ENCODE peak calls at places on chromosomes 4 and X, in nine cellular contexts. M, N, X, G, A, L, R, S and F are unnamed samples.

GRCh38 chr4:173651651-173652282 is 121.7 kb upstream of the HAND2 start:
- DNase-seq in A (no peak), M (no peak), S (no peak), R (no peak), L (no peak), X (no peak), N (no peak), G (no peak), F (no peak)

GRCh38 chrX:85112270-85112669 is 108.6 kb downstream of the APOOL start:
- DNase-seq in R (no peak), M (no peak), A (no peak), L (no peak), X (no peak), G (no peak), N (no peak), S (no peak), F (no peak)

GRCh38 chr4:8108991-8109390 is 49.6 kb downstream of the ABLIM2 start:
- DNase-seq in L (peak; percentile 18), M (no peak), R (no peak), G (no peak), X (no peak), A (no peak), N (no peak), S (no peak), F (no peak)

GRCh38 chr4:82560853-82561744 is 689 bp downstream of the TMEM150C start:
- DNase-seq in L (peak; percentile 2), M (no peak), A (no peak), S (no peak), G (no peak), X (no peak), N (peak; percentile 42), R (no peak), F (no peak)

GRCh38 chr4:87758278-87758677 is 41.1 kb upstream of the IBSP start:
- DNase-seq in S (no peak), X (no peak), M (no peak), N (no peak), R (no peak), A (no peak), G (no peak), L (no peak), F (no peak)

GRCh38 chr4:1523033-1523432 is 116.8 kb upstream of the NKX1-1 start:
- DNase-seq in L (no peak), S (no peak), R (no peak), G (no peak), N (no peak), X (no peak), A (no peak), M (no peak), F (no peak)

GRCh38 chrX:153494541-153495361 is at the start of gene BGN:
- DNase-seq in S (peak; percentile 69), R (no peak), G (peak; percentile 44), A (no peak), M (no peak), X (no peak), N (peak; percentile 60), L (peak; percentile 10), F (no peak)

GRCh38 chr4:73606465-73606974 is 13.7 kb downstream of the RASSF6 start:
- DNase-seq in S (no peak), A (peak; percentile 64), M (no peak), N (no peak), R (peak; percentile 26), X (no peak), L (peak; percentile 6), G (no peak), F (no peak)

GRCh38 chr4:146585761-146586333 is 52.8 kb upstream of the POU4F2 start:
- DNase-seq in R (peak; percentile 15), G (peak; percentile 46), L (peak; percentile 2), X (no peak), N (no peak), M (no peak), A (no peak), S (no peak), F (no peak)

GRCh38 chr4:24594887-24595286 is 10.5 kb upstream of the DHX15 start:
- DNase-seq in R (peak; percentile 19), S (no peak), G (peak; percentile 74), M (no peak), A (peak; percentile 93), N (no peak), X (no peak), L (no peak), F (no peak)

GRCh38 chrX:19285857-19286256 is 57.9 kb upstream of the PDHA1 start:
- DNase-seq in N (no peak), L (no peak), S (no peak), X (no peak), G (no peak), A (no peak), R (no peak), M (no peak), F (no peak)

GRCh38 chrX:19291086-19291485 is 52.6 kb upstream of the PDHA1 start:
- DNase-seq in X (no peak), M (no peak), L (no peak), G (no peak), R (no peak), S (no peak), A (no peak), N (no peak), F (no peak)
- H3K27me3 ChIP-seq in X (peaks cover 5% of the 10 kb centered on the region), M (no peaks in the 10 kb centered on the region), L (no peaks in the 10 kb centered on the region), G (no peaks in the 10 kb centered on the region), R (peaks cover 1% of the 10 kb centered on the region), S (no peaks in the 10 kb centered on the region), A (peaks cover 34% of the 10 kb centered on the region), N (no peaks in the 10 kb centered on the region), F (no peaks in the 10 kb centered on the region)

GRCh38 chr4:110633358-110634319 is 10.8 kb upstream of the PITX2 start:
- DNase-seq in N (no peak), M (no peak), R (no peak), A (no peak), X (no peak), L (no peak), S (peak; percentile 55), G (no peak), F (no peak)

GRCh38 chr4:110636231-110636676 is 13.4 kb upstream of the PITX2 start:
- DNase-seq in S (peak; percentile 73), N (no peak), R (no peak), L (no peak), G (no peak), M (no peak), A (no peak), X (no peak), F (no peak)

GRCh38 chr4:110632506-110633357 is 9.9 kb upstream of the PITX2 start:
- DNase-seq in L (no peak), N (no peak), R (no peak), S (peak; percentile 59), X (no peak), A (no peak), M (no peak), G (no peak), F (no peak)

GRCh38 chr4:110635155-110635479 is 12.2 kb upstream of the PITX2 start:
- DNase-seq in S (no peak), N (no peak), G (no peak), X (no peak), R (no peak), M (no peak), L (no peak), A (no peak), F (no peak)

DNA sequence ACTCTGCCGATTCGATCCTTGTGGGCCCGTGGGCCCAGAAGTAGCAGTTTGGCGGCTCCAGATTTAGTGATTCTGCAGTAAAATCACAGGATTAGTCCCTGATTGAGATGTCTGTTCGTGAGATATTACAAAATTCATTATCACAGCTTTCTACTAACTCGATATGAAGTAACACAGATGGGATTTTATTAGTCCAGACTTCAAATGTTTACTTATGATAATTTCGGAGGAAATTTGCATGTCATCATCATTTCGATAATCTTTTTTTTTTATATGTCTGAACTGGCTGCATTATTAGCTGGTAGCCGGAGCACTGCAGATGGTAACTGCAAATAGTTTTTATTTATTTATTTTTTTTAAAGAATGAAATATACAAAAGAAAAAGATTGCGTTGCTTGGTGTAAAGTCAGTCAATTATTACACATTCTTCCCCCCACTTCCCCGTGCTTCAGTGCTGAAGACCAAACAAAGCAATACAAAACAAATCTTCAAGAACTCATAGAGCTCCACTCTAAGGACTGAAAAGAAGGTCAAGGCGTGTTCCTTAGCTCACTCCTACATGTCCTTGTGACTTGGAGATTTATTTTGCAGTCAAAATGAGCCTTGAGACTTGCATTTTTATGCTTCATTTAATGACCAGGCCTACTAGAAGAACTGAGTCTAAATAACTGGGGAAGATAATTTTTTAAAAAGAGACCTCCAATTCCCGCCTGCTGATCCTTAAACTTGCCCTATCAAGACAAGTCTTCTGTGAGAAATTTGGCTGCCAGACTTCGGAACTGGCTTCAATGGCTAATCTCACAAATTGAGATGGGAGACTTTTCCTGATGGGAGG is 11.7 kb upstream of the PITX2 start:
- DNase-seq in G (no peak), S (no peak), A (no peak), X (no peak), N (no peak), M (no peak), L (no peak), R (no peak), F (no peak)
- H3K27me3 ChIP-seq in G (peaks cover 82% of the 10 kb centered on the region), S (peaks cover 99% of the 10 kb centered on the region), A (peaks cover 79% of the 10 kb centered on the region), X (peaks cover 11% of the 10 kb centered on the region), N (no peaks in the 10 kb centered on the region), M (peaks cover 23% of the 10 kb centered on the region), L (no peaks in the 10 kb centered on the region), R (peaks cover 75% of the 10 kb centered on the region), F (peaks cover 27% of the 10 kb centered on the region)

GRCh38 chr4:92304636-92305035 is 870 bp downstream of the GRID2 start:
- DNase-seq in S (peak; percentile 43), L (no peak), R (no peak), A (no peak), M (no peak), N (no peak), G (no peak), X (no peak), F (no peak)
- H3K27me3 ChIP-seq in S (peaks cover 53% of the 10 kb centered on the region), L (peaks cover 2% of the 10 kb centered on the region), R (peaks cover 46% of the 10 kb centered on the region), A (no peaks in the 10 kb centered on the region), M (peaks cover 47% of the 10 kb centered on the region), N (no peaks in the 10 kb centered on the region), G (peaks cover 40% of the 10 kb centered on the region), X (no peaks in the 10 kb centered on the region), F (peaks cover 6% of the 10 kb centered on the region)

GRCh38 chr4:112225157-112225556 is 6.4 kb upstream of the AP1AR start:
- DNase-seq in S (no peak), M (no peak), L (no peak), R (no peak), X (no peak), G (peak; percentile 45), A (no peak), N (no peak), F (no peak)
- H3K27me3 ChIP-seq in S (no peaks in the 10 kb centered on the region), M (no peaks in the 10 kb centered on the region), L (no peaks in the 10 kb centered on the region), R (no peaks in the 10 kb centered on the region), X (no peaks in the 10 kb centered on the region), G (no peaks in the 10 kb centered on the region), A (no peaks in the 10 kb centered on the region), N (no peaks in the 10 kb centered on the region), F (no peaks in the 10 kb centered on the region)

DNA sequence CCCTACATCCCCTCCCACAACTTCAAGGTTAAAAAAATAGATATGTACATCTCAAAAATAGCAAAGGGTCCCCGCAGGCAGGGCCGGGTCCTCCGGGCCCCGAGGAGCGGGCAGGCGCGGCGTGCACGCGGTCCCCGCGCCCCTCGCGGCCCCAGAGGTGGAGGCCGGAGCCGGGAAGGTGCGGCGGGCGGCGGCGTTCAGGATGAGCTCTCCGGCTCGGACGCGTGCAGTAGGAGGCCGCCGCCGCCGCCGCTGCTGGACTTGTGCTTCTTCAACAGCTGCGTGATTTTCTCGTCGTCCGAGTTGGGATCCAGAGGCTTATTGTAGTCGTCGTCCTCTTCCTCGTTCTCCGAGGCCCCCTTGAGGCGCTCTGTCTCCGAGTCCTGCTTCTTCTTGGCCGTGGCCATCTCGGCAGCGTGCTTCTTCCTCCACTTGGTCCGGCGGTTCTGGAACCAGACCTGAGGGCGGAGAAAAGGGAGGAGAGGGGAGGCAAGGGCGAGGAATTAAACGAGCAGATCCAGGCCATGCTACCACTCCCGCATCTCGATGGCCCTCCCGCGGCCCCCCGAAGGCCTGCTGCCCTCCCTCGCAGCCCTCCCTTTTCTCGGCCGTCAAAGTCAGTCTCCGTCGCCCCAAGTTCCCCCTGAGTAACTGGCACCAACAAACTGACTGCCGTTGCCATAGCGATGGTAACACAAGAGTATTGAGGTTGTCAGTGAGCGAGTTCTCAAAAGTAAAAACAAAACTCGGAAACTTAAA is 5.8 kb downstream of the NKX6-1 start:
- DNase-seq in M (no peak), A (no peak), S (peak; percentile 90), R (no peak), X (no peak), G (peak; percentile 10), N (no peak), L (peak; percentile 43), F (no peak)
- H3K27me3 ChIP-seq in M (peaks cover 98% of the 10 kb centered on the region), A (no peaks in the 10 kb centered on the region), S (peaks cover 100% of the 10 kb centered on the region), R (peaks cover 65% of the 10 kb centered on the region), X (peaks cover 6% of the 10 kb centered on the region), G (peaks cover 62% of the 10 kb centered on the region), N (no peaks in the 10 kb centered on the region), L (no peaks in the 10 kb centered on the region), F (peaks cover 12% of the 10 kb centered on the region)